ENCODE peak calls at places on chromosomes 16 and 17, in four cellular contexts. A, N, E and G are unnamed samples.

GRCh38 chr17:58513913-58514794 is at the start of gene MTMR4:
- DNase-seq in E (peak; percentile 54), N (peak; percentile 90), A (peak; percentile 92), G (peak; percentile 87)

GRCh38 chr17:31003225-31003866 is 32.5 kb downstream of the RNF135 start:
- DNase-seq in A (no peak), N (no peak), E (no peak), G (no peak)

GRCh38 chr16:23391381-23392222 is 61.4 kb downstream of the COG7 start:
- DNase-seq in A (no peak), N (peak; percentile 33), E (no peak), G (no peak)

GRCh38 chr17:62134397-62134796 is 69.3 kb upstream of the MED13 start:
- DNase-seq in N (no peak), E (no peak), A (no peak), G (no peak)

GRCh38 chr17:66807182-66807581 is 27.7 kb upstream of the CACNG5 start:
- DNase-seq in N (no peak), A (no peak), E (no peak), G (no peak)

GRCh38 chr16:89140981-89141883 is 30.3 kb upstream of the CDH15 start:
- DNase-seq in N (no peak), A (peak; percentile 48), E (no peak), G (no peak)

GRCh38 chr16:51134269-51134812 is 16.7 kb downstream of the SALL1 start:
- DNase-seq in E (no peak), N (no peak), A (no peak), G (no peak)

GRCh38 chr16:19329932-19330331 is 44.4 kb downstream of the CLEC19A start:
- DNase-seq in A (no peak), N (no peak), E (peak; percentile 12), G (no peak)

GRCh38 chr17:50014471-50015088 is 19.6 kb upstream of the DLX3 start:
- DNase-seq in E (no peak), A (no peak), N (no peak), G (no peak)

GRCh38 chr16:88451586-88452484 is 1.2 kb upstream of the ZFPM1 start:
- DNase-seq in N (no peak), A (no peak), E (peak; percentile 36), G (no peak)

DNA sequence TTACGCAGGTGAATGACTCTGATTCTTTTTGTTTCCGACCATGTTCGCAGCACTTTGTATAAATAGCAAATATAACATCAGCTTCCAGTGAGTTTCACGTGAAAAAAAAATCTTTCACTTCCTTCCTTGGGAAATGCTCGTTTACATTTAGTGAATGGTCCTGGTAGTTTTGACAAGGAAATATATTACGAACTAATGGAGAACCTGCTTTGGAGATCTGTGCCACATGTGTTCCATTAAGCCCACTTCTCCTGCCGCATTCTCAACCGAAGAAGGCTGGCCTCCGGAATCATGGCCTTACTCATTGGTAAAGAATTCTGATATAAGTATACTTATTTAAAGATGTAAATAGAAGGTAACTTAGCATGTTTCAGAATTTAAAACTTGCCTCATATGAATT is 3.6 kb downstream of the CRAMP1 start:
- DNase-seq in N (no peak), E (no peak), A (no peak), G (no peak)
- H3K4me3 ChIP-seq in N (peak overlapping the region; percentile 95), E (no peak overlapping the region), A (peak overlapping the region; percentile 92), G (no peak overlapping the region)

GRCh38 chr17:48012151-48012520 is 25.5 kb downstream of the COPZ2 start:
- DNase-seq in E (no peak), N (peak; percentile 83), A (peak; percentile 73), G (peak; percentile 82)
- H3K4me3 ChIP-seq in E (no peak overlapping the region), N (peak overlapping the region; percentile 52), A (peak overlapping the region; percentile 47), G (peak overlapping the region; percentile 19)

DNA sequence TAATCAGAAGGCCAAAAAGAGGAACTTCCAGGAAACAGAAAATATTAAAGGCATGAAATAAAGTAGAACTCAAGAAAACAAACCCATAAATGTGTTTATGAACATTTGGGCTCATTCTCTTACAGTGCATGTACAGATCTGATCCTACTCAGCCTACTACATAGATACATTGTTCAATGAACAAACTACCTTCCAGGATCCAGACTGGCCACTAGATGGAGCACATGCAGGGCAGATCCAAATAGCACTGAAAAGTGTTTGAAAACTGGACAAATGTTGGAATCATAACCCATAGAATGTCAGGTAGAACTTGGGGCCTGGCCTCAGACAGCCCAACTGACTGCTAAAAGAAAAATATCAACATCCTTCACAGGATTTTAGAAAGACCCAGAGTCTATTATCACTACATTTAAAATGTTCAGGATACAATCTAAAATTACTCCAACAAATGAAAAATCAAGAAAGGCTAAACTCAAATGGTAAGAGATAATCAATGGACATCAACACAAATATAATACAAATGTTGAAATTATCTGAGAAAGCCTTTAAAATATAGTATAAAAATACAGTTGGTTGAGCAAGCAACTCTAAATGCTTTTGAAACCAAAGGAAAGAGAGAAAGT is 122.4 kb upstream of the NUDT7 start:
- DNase-seq in N (no peak), E (peak; percentile 19), A (no peak), G (peak; percentile 30)
- H3K4me3 ChIP-seq in N (no peak overlapping the region), E (no peak overlapping the region), A (no peak overlapping the region), G (no peak overlapping the region)

DNA sequence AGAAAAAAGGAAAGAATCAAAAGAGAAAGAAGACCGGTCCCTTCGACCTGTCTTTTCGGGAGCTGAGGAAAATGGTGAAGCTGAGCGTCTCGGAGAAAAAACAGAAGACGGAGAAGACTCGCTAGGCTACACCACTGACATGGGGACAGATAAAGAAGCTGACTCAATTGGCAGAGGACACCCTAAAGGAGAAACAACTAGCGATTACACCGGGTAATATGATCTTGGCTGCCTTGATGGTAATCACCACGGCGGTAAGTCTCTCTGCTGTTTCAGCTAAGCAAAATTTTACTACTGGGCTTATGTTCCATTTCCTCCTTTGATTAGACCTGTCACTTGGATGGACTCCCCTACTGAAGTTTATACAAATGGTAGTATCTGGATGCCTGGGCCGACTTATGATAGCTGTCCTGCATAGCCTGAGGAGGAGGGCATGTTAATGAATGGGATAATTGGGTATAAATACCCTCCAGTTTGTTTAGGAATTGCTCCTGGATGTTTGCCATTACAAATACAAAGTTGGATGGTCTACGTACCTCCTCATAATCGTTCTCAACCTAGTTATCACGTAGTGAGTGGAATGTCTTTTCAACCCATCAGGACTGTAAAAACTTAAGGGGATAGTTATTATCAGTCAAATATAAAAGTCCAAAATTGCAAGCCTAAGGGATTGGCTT is 24.1 kb downstream of the ALOX15B start:
- DNase-seq in E (no peak), A (no peak), N (no peak), G (no peak)
- H3K4me3 ChIP-seq in E (no peak overlapping the region), A (peak overlapping the region; percentile 13), N (no peak overlapping the region), G (no peak overlapping the region)

GRCh38 chr16:81615833-81616232 is 163.3 kb upstream of the PLCG2 start:
- DNase-seq in E (no peak), N (peak; percentile 83), A (peak; percentile 59), G (no peak)

GRCh38 chr16:81614654-81615359 is 164.3 kb upstream of the PLCG2 start:
- DNase-seq in A (peak; percentile 10), N (no peak), E (no peak), G (no peak)

GRCh38 chr16:81617021-81617346 is 162.1 kb upstream of the PLCG2 start:
- DNase-seq in N (no peak), A (no peak), E (no peak), G (no peak)

GRCh38 chr16:81615411-81615810 is 163.7 kb upstream of the PLCG2 start:
- DNase-seq in A (no peak), E (no peak), N (no peak), G (no peak)

DNA sequence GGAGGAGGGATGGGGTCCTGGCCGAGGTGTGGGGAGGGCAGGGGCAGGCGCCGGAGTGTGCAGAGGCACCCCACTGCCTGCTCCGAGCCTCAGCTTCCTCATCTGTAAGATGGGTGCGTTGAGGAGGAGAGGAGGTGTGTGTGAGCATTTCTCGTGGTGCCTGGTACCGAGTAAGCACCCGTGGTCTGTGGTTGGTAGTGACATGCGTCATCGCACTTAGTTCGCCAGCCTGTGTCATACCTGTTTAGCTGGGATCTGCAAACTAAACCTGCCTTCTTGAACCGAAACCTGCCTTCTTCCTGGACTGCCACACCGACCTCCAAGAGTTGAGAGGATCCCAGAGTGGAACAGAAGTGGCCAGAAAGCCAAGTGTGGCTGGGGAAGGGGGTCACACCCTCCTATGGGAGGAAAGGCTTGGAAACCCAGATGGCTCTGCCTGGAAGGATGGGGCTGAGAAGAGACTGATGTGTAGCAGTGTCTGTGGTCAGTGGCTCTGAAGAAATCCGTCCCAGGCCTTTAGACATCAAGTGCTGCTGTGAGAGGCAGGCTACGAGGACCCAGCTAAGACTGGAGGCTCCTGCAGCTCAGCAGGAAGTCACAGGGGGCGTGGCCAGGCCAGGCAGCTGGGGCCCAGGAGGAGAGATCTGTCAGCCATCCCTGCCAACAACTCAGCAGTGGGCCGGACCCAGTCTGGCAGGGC is 162.6 kb upstream of the PLCG2 start:
- DNase-seq in N (peak; percentile 78), E (no peak), A (peak; percentile 88), G (no peak)
- H3K4me3 ChIP-seq in N (no peak overlapping the region), E (no peak overlapping the region), A (no peak overlapping the region), G (no peak overlapping the region)

DNA sequence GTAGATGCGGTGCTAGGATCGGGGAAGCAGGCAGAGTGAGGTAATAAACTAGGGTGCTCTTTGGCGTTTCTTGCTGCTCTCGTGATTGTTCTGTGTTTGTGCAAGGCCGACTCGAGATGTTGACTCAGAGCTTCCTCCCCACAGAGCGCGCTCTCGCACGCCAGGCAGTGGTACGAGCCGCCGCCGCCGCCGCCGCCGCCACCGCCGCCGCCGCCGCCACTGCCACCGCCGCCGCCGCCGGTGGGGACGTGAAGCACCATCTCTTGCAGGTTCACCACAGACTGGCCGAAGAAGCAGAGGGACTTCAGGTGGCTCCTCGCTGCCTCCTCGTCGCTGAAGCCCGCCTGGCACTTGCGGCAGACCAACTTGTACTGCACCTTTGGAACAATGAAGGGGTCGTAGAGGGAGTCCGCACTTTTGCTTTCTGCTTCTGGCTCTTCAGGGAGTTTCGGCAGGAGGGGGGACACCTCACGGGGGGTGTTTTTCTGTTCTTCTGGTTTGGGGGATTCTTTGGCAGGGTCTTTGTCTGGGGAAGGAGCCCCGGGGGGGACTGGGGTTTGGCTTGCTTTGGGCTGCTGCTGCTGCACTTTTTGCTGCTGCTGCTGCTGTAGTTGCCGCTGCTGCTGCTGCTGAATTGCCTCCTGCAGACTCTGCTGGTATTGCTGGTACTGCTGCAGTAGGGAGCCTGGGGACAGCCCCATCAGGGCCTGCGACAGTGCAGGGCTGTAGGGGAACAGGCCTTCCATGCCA is 260.2 kb downstream of the ZFHX3 start:
- DNase-seq in A (peak; percentile 79), N (peak; percentile 67), E (no peak), G (no peak)
- H3K4me3 ChIP-seq in A (peak overlapping the region; percentile 53), N (peak overlapping the region; percentile 64), E (no peak overlapping the region), G (peak overlapping the region; percentile 15)

GRCh38 chr16:25052530-25052929 is 37.4 kb upstream of the ARHGAP17 start:
- DNase-seq in E (no peak), A (no peak), N (no peak), G (no peak)
- H3K4me3 ChIP-seq in E (no peak overlapping the region), A (peak overlapping the region; percentile 31), N (no peak overlapping the region), G (no peak overlapping the region)

GRCh38 chr16:4954714-4955113 is 3.4 kb upstream of the SEC14L5 start:
- DNase-seq in A (no peak), E (no peak), N (no peak), G (no peak)

GRCh38 chr16:4957720-4958509 is at the start of gene SEC14L5:
- DNase-seq in N (peak; percentile 97), E (peak; percentile 98), A (peak; percentile 97), G (peak; percentile 95)

GRCh38 chr16:4960579-4960978 is 2.4 kb downstream of the SEC14L5 start:
- DNase-seq in E (no peak), N (no peak), A (no peak), G (no peak)

GRCh38 chr16:4957420-4957719 is 760 bp upstream of the SEC14L5 start:
- DNase-seq in N (no peak), E (no peak), A (no peak), G (no peak)

GRCh38 chr16:4958510-4959111 is 481 bp downstream of the SEC14L5 start:
- DNase-seq in E (no peak), A (no peak), N (no peak), G (no peak)
- H3K4me3 ChIP-seq in E (peak overlapping the region; percentile 34), A (peak overlapping the region; percentile 49), N (peak overlapping the region; percentile 75), G (peak overlapping the region; percentile 19)

GRCh38 chr16:75219838-75220237 is 1.1 kb downstream of the CTRB1 start:
- DNase-seq in N (no peak), E (no peak), A (no peak), G (no peak)
- H3K4me3 ChIP-seq in N (no peak overlapping the region), E (no peak overlapping the region), A (peak overlapping the region; percentile 11), G (no peak overlapping the region)